ENCODE peak calls at places on chromosomes 16 and 17, in six cellular contexts. U, G, C, W, Y and A are unnamed samples. For H3K9me3, the result is how much of the 10 kb centered on the place peaks cover.

GRCh38 chr17:78364436-78365281 is 4.8 kb upstream of the SOCS3 start:
- DNase-seq in C (no peak), Y (no peak), U (no peak), W (no peak), G (no peak), A (no peak)

GRCh38 chr16:30541502-30542329 is 7.1 kb upstream of the ZNF747 start:
- DNase-seq in C (no peak), W (no peak), U (no peak), Y (no peak), G (no peak), A (no peak)

GRCh38 chr17:58974354-58974753 is 132.3 kb downstream of the TRIM37 start:
- DNase-seq in C (no peak), W (no peak), G (no peak), U (no peak), Y (no peak), A (no peak)

GRCh38 chr16:8590161-8590688 is at the start of gene TMEM114:
- DNase-seq in U (no peak), G (no peak), Y (no peak), C (no peak), W (no peak), A (no peak)

GRCh38 chr16:69938981-69939820 is 11.9 kb upstream of the CLEC18A start:
- DNase-seq in Y (no peak), W (no peak), G (no peak), C (no peak), U (peak), A (no peak)

GRCh38 chr16:68732068-68732680 is 4.9 kb upstream of the CDH1 start:
- DNase-seq in W (peak), C (no peak), G (peak), U (no peak), Y (no peak), A (no peak)

GRCh38 chr16:62253926-62254325 is 217.7 kb upstream of the CDH8 start:
- DNase-seq in W (no peak), C (no peak), G (no peak), Y (no peak), U (no peak), A (no peak)

GRCh38 chr16:10312784-10313724 is 72.8 kb upstream of the ATF7IP2 start:
- DNase-seq in U (no peak), W (no peak), G (no peak), Y (no peak), C (no peak), A (no peak)

GRCh38 chr17:7023576-7024401 is 939 bp downstream of the BCL6B start:
- DNase-seq in U (peak), C (peak), Y (peak), W (peak), G (peak), A (peak)

GRCh38 chr17:50052822-50053653 is 2.9 kb upstream of the ITGA3 start:
- DNase-seq in C (no peak), W (peak), U (no peak), Y (no peak), G (no peak), A (no peak)

GRCh38 chr17:63545302-63545928 is 4.9 kb upstream of the DCAF7 start:
- DNase-seq in G (no peak), U (no peak), W (peak), C (no peak), Y (no peak), A (no peak)

GRCh38 chr17:14058051-14058450 is 11.3 kb upstream of the COX10 start:
- DNase-seq in C (no peak), G (no peak), Y (no peak), W (no peak), U (no peak), A (no peak)

GRCh38 chr17:66714046-66715023 is 120.6 kb upstream of the CACNG5 start:
- DNase-seq in G (no peak), Y (no peak), C (no peak), U (no peak), W (no peak), A (no peak)

GRCh38 chr17:58337126-58337599 is 8.6 kb upstream of the TSPOAP1 start:
- DNase-seq in G (no peak), Y (no peak), C (no peak), W (no peak), U (no peak), A (no peak)

GRCh38 chr16:48829361-48829760 is 219.4 kb upstream of the N4BP1 start:
- DNase-seq in W (no peak), C (no peak), Y (no peak), U (no peak), G (no peak), A (no peak)

GRCh38 chr16:20624882-20625807 is 49.0 kb upstream of the ACSM2B start:
- DNase-seq in U (no peak), C (no peak), W (no peak), Y (no peak), G (no peak), A (no peak)

GRCh38 chr17:4833941-4834501 is 881 bp downstream of the MINK1 start:
- DNase-seq in Y (no peak), C (peak), U (peak), G (no peak), W (peak), A (no peak)

GRCh38 chr17:35052780-35053179 is 10.7 kb downstream of the RFFL start:
- DNase-seq in Y (no peak), G (no peak), U (no peak), W (no peak), C (no peak), A (no peak)

GRCh38 chr16:14302399-14303181 is 231.5 kb downstream of the MRTFB start:
- DNase-seq in G (no peak), C (no peak), U (peak), W (peak), Y (no peak), A (no peak)

GRCh38 chr17:6205525-6205924 is 135.3 kb downstream of the WSCD1 start:
- DNase-seq in U (no peak), Y (no peak), G (no peak), W (no peak), C (no peak), A (no peak)

GRCh38 chr16:84751947-84752346 is 52.1 kb downstream of the USP10 start:
- DNase-seq in Y (no peak), W (no peak), U (no peak), C (no peak), G (no peak), A (no peak)

GRCh38 chr17:64087252-64088005 is 42.5 kb downstream of the ERN1 start:
- DNase-seq in U (no peak), Y (no peak), C (no peak), W (no peak), G (no peak), A (no peak)

GRCh38 chr16:89315791-89316581 is 98.5 kb downstream of the ZNF778 start:
- DNase-seq in W (no peak), C (no peak), Y (peak), G (peak), U (no peak), A (peak)

GRCh38 chr16:35255816-35256215 is 1796.4 kb downstream of the TP53TG3F start:
- DNase-seq in C (no peak), Y (no peak), W (no peak), U (no peak), G (no peak), A (no peak)

GRCh38 chr16:35255186-35255803 is 1795.9 kb downstream of the TP53TG3F start:
- DNase-seq in C (no peak), U (no peak), W (no peak), G (no peak), Y (no peak), A (no peak)

GRCh38 chr16:35249051-35249450 is 1789.6 kb downstream of the TP53TG3F start:
- DNase-seq in G (no peak), C (no peak), W (no peak), Y (no peak), U (no peak), A (no peak)

GRCh38 chr16:35258381-35258780 is 1799.0 kb downstream of the TP53TG3F start:
- DNase-seq in G (no peak), U (no peak), W (no peak), C (no peak), Y (no peak), A (no peak)

DNA sequence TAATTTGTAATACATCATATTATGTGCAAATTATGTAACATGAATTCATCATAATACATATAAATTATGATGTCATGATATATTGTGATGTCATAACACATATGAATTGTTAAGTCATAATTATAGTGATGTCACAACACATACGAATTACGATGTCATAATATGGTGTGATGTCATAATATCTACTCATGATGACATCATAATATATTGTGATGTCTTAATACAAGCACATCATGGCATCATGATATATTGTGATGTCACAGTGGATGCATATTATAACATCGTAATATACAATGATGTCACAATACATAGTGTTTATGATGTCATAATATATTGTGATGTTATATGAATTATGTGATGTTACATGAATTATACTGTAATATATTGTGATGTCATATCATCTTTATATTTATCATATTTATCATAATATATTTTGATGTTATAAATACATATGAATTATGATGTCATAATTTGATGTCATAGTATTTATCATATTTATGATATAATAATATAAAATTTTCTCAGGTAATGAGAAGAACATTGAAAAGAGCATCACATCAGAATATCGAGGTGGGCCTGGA is 1793.0 kb downstream of the TP53TG3F start:
- DNase-seq in W (no peak), U (no peak), C (no peak), G (no peak), Y (no peak), A (no peak)
- H3K9me3 ChIP-seq in W (under half), U (under half), C (under half), G (under half), Y (under half), A (under half)

GRCh38 chr17:65629234-65629690 is 67.8 kb upstream of the AXIN2 start:
- DNase-seq in G (no peak), W (no peak), Y (no peak), U (no peak), C (no peak), A (no peak)
- H3K9me3 ChIP-seq in G (under half), W (under half), Y (under half), U (under half), C (under half), A (under half)

GRCh38 chr16:3408561-3409197 is 7.7 kb downstream of the ZNF174 start:
- DNase-seq in G (no peak), Y (no peak), C (no peak), U (no peak), W (no peak), A (no peak)
- H3K9me3 ChIP-seq in G (half or more), Y (half or more), C (half or more), U (under half), W (under half), A (under half)

DNA sequence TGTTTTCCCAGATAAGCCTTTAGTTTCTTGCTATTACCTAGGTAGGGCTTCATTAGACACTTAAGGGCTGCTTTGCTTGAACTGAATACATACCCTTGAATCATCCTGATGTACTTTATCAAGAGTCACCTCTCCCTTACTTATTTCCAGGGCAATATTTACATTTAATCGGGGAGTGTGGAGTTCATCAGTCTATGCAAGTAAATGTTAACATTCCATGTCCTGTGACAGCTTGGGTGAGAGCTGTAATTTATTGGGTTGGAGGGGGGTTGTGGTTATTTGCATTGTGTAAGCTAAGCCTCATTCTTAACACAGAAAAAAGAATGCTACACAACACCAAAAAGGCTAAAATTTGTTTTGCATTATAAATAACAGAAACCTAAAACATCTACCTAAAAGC is 16.7 kb downstream of the KCNJ16 start:
- DNase-seq in U (no peak), Y (no peak), G (no peak), W (no peak), C (no peak), A (no peak)
- H3K9me3 ChIP-seq in U (under half), Y (under half), G (under half), W (under half), C (under half), A (under half)